ENCODE peak calls at places on chromosomes 11 and 22, in five cellular contexts. One of them, this sample, is unnamed. For H3K27me3, the result is how much of the 10 kb centered on the place peaks cover.

GRCh38 chr22:45531944-45532631 is 29.4 kb downstream of the FBLN1 start:
- DNase-seq in adrenal gland: no peak
- DNase-seq in GM23338: no peak
- DNase-seq in heart left ventricle: no peak
- DNase-seq in brain microvascular endothelial cell: no peak
- DNase-seq in this sample: no peak

GRCh38 chr11:123063396-123064267 is 1.7 kb upstream of the HSPA8 start:
- DNase-seq in adrenal gland: peak
- DNase-seq in GM23338: peak
- DNase-seq in heart left ventricle: peak
- DNase-seq in brain microvascular endothelial cell: peak
- DNase-seq in this sample: no peak

GRCh38 chr11:48064306-48064705 is 83.9 kb downstream of the PTPRJ start:
- DNase-seq in adrenal gland: no peak
- DNase-seq in GM23338: no peak
- DNase-seq in heart left ventricle: no peak
- DNase-seq in brain microvascular endothelial cell: peak
- DNase-seq in this sample: no peak

GRCh38 chr22:24144471-24145115 is 36.7 kb upstream of the SUSD2 start:
- DNase-seq in adrenal gland: no peak
- DNase-seq in GM23338: no peak
- DNase-seq in heart left ventricle: no peak
- DNase-seq in brain microvascular endothelial cell: no peak
- DNase-seq in this sample: peak

GRCh38 chr11:6201486-6201885 is 2.5 kb downstream of the OR52W1 start:
- DNase-seq in adrenal gland: no peak
- DNase-seq in GM23338: no peak
- DNase-seq in heart left ventricle: no peak
- DNase-seq in brain microvascular endothelial cell: no peak
- DNase-seq in this sample: no peak

GRCh38 chr11:19790831-19791552 is 78.4 kb downstream of the NAV2 start:
- DNase-seq in adrenal gland: no peak
- DNase-seq in GM23338: peak
- DNase-seq in heart left ventricle: no peak
- DNase-seq in brain microvascular endothelial cell: no peak
- DNase-seq in this sample: no peak

GRCh38 chr11:93604276-93604675 is 57.2 kb upstream of the CEP295 start:
- DNase-seq in adrenal gland: no peak
- DNase-seq in GM23338: no peak
- DNase-seq in heart left ventricle: no peak
- DNase-seq in brain microvascular endothelial cell: no peak
- DNase-seq in this sample: no peak

GRCh38 chr11:60889869-60890311 is 16.5 kb downstream of the PRPF19 start:
- DNase-seq in adrenal gland: no peak
- DNase-seq in GM23338: no peak
- DNase-seq in heart left ventricle: no peak
- DNase-seq in brain microvascular endothelial cell: no peak
- DNase-seq in this sample: no peak

GRCh38 chr22:22154068-22154467 is 90.5 kb upstream of the VPREB1 start:
- DNase-seq in adrenal gland: no peak
- DNase-seq in GM23338: no peak
- DNase-seq in heart left ventricle: no peak
- DNase-seq in brain microvascular endothelial cell: no peak
- DNase-seq in this sample: no peak

GRCh38 chr22:26367402-26368245 is 61.4 kb upstream of the ASPHD2 start:
- DNase-seq in adrenal gland: peak
- DNase-seq in GM23338: peak
- DNase-seq in heart left ventricle: no peak
- DNase-seq in brain microvascular endothelial cell: peak
- DNase-seq in this sample: peak

GRCh38 chr22:44684506-44685383 is 17.3 kb upstream of the PRR5 start:
- DNase-seq in adrenal gland: peak
- DNase-seq in GM23338: peak
- DNase-seq in heart left ventricle: peak
- DNase-seq in brain microvascular endothelial cell: peak
- DNase-seq in this sample: peak

GRCh38 chr11:113376156-113376555 is 11.4 kb upstream of the ANKK1 start:
- DNase-seq in adrenal gland: peak
- DNase-seq in GM23338: no peak
- DNase-seq in heart left ventricle: no peak
- DNase-seq in brain microvascular endothelial cell: no peak
- DNase-seq in this sample: no peak

GRCh38 chr11:17443926-17444690 is 32.5 kb downstream of the ABCC8 start:
- DNase-seq in adrenal gland: no peak
- DNase-seq in GM23338: no peak
- DNase-seq in heart left ventricle: no peak
- DNase-seq in brain microvascular endothelial cell: no peak
- DNase-seq in this sample: no peak

GRCh38 chr11:116532066-116532465 is 240.7 kb downstream of the BUD13 start:
- DNase-seq in adrenal gland: no peak
- DNase-seq in GM23338: no peak
- DNase-seq in heart left ventricle: no peak
- DNase-seq in brain microvascular endothelial cell: no peak
- DNase-seq in this sample: no peak

GRCh38 chr11:117239295-117239694 is 6.8 kb downstream of the RNF214 start:
- DNase-seq in adrenal gland: peak
- DNase-seq in GM23338: no peak
- DNase-seq in heart left ventricle: no peak
- DNase-seq in brain microvascular endothelial cell: peak
- DNase-seq in this sample: no peak

GRCh38 chr11:15780837-15781236 is 575.5 kb downstream of the SOX6 start:
- DNase-seq in adrenal gland: no peak
- DNase-seq in GM23338: no peak
- DNase-seq in heart left ventricle: no peak
- DNase-seq in brain microvascular endothelial cell: no peak
- DNase-seq in this sample: no peak

GRCh38 chr22:23922921-23923320 is 28.7 kb downstream of the MIF start:
- DNase-seq in adrenal gland: no peak
- DNase-seq in GM23338: no peak
- DNase-seq in heart left ventricle: no peak
- DNase-seq in brain microvascular endothelial cell: no peak
- DNase-seq in this sample: no peak

GRCh38 chr11:26946209-26946828 is 47.6 kb upstream of the FIBIN start:
- DNase-seq in adrenal gland: no peak
- DNase-seq in GM23338: no peak
- DNase-seq in heart left ventricle: no peak
- DNase-seq in brain microvascular endothelial cell: peak
- DNase-seq in this sample: no peak

GRCh38 chr11:36385121-36385530 is 89.0 kb downstream of the PRR5L start:
- DNase-seq in adrenal gland: no peak
- DNase-seq in GM23338: no peak
- DNase-seq in heart left ventricle: no peak
- DNase-seq in brain microvascular endothelial cell: no peak
- DNase-seq in this sample: no peak

GRCh38 chr11:64018310-64018709 is 17.4 kb upstream of the FLRT1 start:
- DNase-seq in adrenal gland: no peak
- DNase-seq in GM23338: no peak
- DNase-seq in heart left ventricle: no peak
- DNase-seq in brain microvascular endothelial cell: no peak
- DNase-seq in this sample: no peak

GRCh38 chr11:116890193-116890592 is 52.8 kb upstream of the APOA1 start:
- DNase-seq in adrenal gland: no peak
- DNase-seq in GM23338: no peak
- DNase-seq in heart left ventricle: no peak
- DNase-seq in brain microvascular endothelial cell: no peak
- DNase-seq in this sample: no peak

GRCh38 chr22:45101828-45102227 is 61.9 kb upstream of the NUP50 start:
- DNase-seq in adrenal gland: peak
- DNase-seq in GM23338: peak
- DNase-seq in heart left ventricle: peak
- DNase-seq in brain microvascular endothelial cell: peak
- DNase-seq in this sample: peak

GRCh38 chr11:17405232-17406005 is 17.0 kb upstream of the KCNJ11 start:
- DNase-seq in adrenal gland: peak
- DNase-seq in GM23338: peak
- DNase-seq in heart left ventricle: peak
- DNase-seq in brain microvascular endothelial cell: peak
- DNase-seq in this sample: peak

GRCh38 chr11:61171907-61172306 is 10.7 kb upstream of the VPS37C start:
- DNase-seq in adrenal gland: no peak
- DNase-seq in GM23338: no peak
- DNase-seq in heart left ventricle: no peak
- DNase-seq in brain microvascular endothelial cell: no peak
- DNase-seq in this sample: no peak

GRCh38 chr11:78080818-78081495 is 1.3 kb upstream of the NDUFC2 start:
- DNase-seq in adrenal gland: no peak
- DNase-seq in GM23338: peak
- DNase-seq in heart left ventricle: no peak
- DNase-seq in brain microvascular endothelial cell: peak
- DNase-seq in this sample: no peak

GRCh38 chr11:109338131-109338530 is 83.9 kb upstream of the C11orf87 start:
- DNase-seq in adrenal gland: no peak
- DNase-seq in GM23338: no peak
- DNase-seq in heart left ventricle: no peak
- DNase-seq in brain microvascular endothelial cell: peak
- DNase-seq in this sample: no peak

DNA sequence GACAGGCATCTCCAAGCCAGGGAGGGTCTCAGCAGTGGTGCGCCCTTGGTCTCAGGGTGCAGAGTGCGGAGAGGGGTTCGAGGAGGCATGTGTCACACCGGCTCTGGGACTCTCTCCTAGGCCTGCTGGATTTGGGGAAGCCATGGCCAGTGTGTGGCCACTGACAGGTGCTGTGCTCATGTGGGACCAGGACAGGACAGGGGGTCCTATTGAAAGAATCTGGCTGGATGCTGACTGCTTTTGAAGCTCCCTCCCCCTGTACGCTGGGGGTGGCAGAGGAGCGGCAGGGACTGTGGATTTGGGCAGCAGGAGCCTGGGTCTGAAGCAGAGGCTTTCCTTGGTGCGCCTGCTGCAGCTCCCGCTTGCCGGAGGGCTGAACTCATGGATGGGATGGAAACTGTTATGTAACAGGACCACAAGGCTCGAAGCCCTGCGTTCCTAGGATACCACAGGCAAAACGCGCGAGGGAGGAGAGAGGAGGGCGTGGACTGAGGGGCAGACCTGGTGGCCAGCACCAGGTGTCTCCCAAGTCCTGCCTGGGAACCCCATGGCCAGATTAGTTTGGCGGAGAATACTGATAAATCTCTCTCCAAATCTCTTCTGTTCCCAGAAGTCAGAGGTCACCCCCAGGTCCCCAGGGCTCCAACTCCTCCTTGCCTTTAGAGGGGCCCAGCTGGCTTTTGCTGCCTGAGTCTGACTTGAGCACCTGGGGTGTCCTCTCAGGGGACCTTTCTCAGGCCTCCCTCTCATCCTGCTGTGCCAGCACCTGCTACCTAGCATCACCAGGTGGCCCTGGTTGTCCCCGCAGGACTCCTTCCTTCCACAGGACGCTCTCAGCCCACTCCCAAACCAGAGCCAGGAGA is 13.8 kb upstream of the TEF start:
- DNase-seq in adrenal gland: peak
- DNase-seq in GM23338: peak
- DNase-seq in heart left ventricle: no peak
- DNase-seq in brain microvascular endothelial cell: no peak
- DNase-seq in this sample: peak
- H3K4me3 ChIP-seq in adrenal gland: peak
- H3K4me3 ChIP-seq in GM23338: no peak
- H3K4me3 ChIP-seq in heart left ventricle: peak
- H3K4me3 ChIP-seq in brain microvascular endothelial cell: no peak
- H3K4me3 ChIP-seq in this sample: peak

GRCh38 chr11:46207270-46207669 is 70.2 kb upstream of the CREB3L1 start:
- DNase-seq in adrenal gland: no peak
- DNase-seq in GM23338: no peak
- DNase-seq in heart left ventricle: no peak
- DNase-seq in brain microvascular endothelial cell: no peak
- DNase-seq in this sample: no peak
- H3K27me3 ChIP-seq in adrenal gland: under half
- H3K27me3 ChIP-seq in GM23338: under half
- H3K27me3 ChIP-seq in heart left ventricle: under half
- H3K27me3 ChIP-seq in brain microvascular endothelial cell: under half
- H3K27me3 ChIP-seq in this sample: under half

GRCh38 chr11:121889931-121890330 is 226.1 kb downstream of the BLID start:
- DNase-seq in adrenal gland: no peak
- DNase-seq in GM23338: no peak
- DNase-seq in heart left ventricle: no peak
- DNase-seq in brain microvascular endothelial cell: no peak
- DNase-seq in this sample: no peak
- H3K4me3 ChIP-seq in adrenal gland: no peak
- H3K4me3 ChIP-seq in GM23338: no peak
- H3K4me3 ChIP-seq in heart left ventricle: no peak
- H3K4me3 ChIP-seq in brain microvascular endothelial cell: no peak
- H3K4me3 ChIP-seq in this sample: no peak

DNA sequence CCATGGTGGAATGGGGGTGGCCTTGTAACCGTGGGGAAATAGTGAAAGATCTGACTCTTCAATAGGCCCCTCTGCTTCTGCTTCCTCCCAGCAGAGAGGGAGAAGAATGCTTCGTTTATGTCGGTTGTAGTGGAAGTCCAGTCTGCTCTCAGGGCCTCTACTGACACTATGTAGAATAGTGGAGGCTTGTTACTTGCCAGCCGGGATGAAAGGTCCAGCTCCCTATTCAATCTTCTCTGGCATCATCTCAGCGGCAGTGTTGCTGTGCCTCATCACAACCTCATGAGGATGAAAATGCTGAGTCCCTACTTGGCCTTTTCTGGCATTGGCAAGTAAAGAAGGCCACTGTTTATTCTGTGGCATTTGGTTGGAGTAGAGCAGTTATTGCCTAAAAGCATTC is 820.9 kb upstream of the TENM4 start:
- DNase-seq in adrenal gland: no peak
- DNase-seq in GM23338: no peak
- DNase-seq in heart left ventricle: no peak
- DNase-seq in brain microvascular endothelial cell: no peak
- DNase-seq in this sample: no peak
- H3K27me3 ChIP-seq in adrenal gland: under half
- H3K27me3 ChIP-seq in GM23338: under half
- H3K27me3 ChIP-seq in heart left ventricle: under half
- H3K27me3 ChIP-seq in brain microvascular endothelial cell: under half
- H3K27me3 ChIP-seq in this sample: under half